ENCODE peak calls at places on chromosomes 16 and 17, in six cellular contexts. One of them, this sample, is unnamed.
A peak's percentile ranks its signal among the peaks of the same experiment; 100 is the strongest.

GRCh38 chr17:56679148-56679766 is 85.8 kb downstream of the NOG start:
- DNase-seq in C1 segment of cervical spinal cord: no peak
- DNase-seq in astrocyte of the cerebellum: peak; percentile 16
- DNase-seq in nucleus accumbens: no peak
- DNase-seq in RPMI7951: peak; percentile 36
- DNase-seq in activated T-cell treated with anti-CD3 and anti-CD28 coated beads for 24 hours: no peak
- DNase-seq in this sample: no peak

GRCh38 chr17:55273579-55274370 is 9.0 kb downstream of the HLF start:
- DNase-seq in RPMI7951: peak; percentile 18
- DNase-seq in C1 segment of cervical spinal cord: peak; percentile 28
- DNase-seq in nucleus accumbens: peak; percentile 45
- DNase-seq in activated T-cell treated with anti-CD3 and anti-CD28 coated beads for 24 hours: no peak
- DNase-seq in astrocyte of the cerebellum: no peak
- DNase-seq in this sample: no peak

GRCh38 chr16:29824589-29825144 is 4.4 kb downstream of the MVP start:
- DNase-seq in RPMI7951: peak; percentile 88
- DNase-seq in C1 segment of cervical spinal cord: no peak
- DNase-seq in nucleus accumbens: no peak
- DNase-seq in activated T-cell treated with anti-CD3 and anti-CD28 coated beads for 24 hours: no peak
- DNase-seq in astrocyte of the cerebellum: peak; percentile 45
- DNase-seq in this sample: no peak

GRCh38 chr17:1865252-1866037 is 35.6 kb downstream of the RPA1 start:
- DNase-seq in activated T-cell treated with anti-CD3 and anti-CD28 coated beads for 24 hours: peak; percentile 27
- DNase-seq in nucleus accumbens: no peak
- DNase-seq in RPMI7951: peak; percentile 26
- DNase-seq in C1 segment of cervical spinal cord: no peak
- DNase-seq in astrocyte of the cerebellum: no peak
- DNase-seq in this sample: peak; percentile 5

GRCh38 chr17:61662771-61663170 is 71.8 kb upstream of the NACA2 start:
- DNase-seq in activated T-cell treated with anti-CD3 and anti-CD28 coated beads for 24 hours: no peak
- DNase-seq in astrocyte of the cerebellum: peak; percentile 3
- DNase-seq in RPMI7951: no peak
- DNase-seq in nucleus accumbens: no peak
- DNase-seq in C1 segment of cervical spinal cord: no peak
- DNase-seq in this sample: no peak

GRCh38 chr17:48809182-48809581 is 7.8 kb downstream of the TTLL6 start:
- DNase-seq in nucleus accumbens: no peak
- DNase-seq in RPMI7951: no peak
- DNase-seq in activated T-cell treated with anti-CD3 and anti-CD28 coated beads for 24 hours: no peak
- DNase-seq in C1 segment of cervical spinal cord: no peak
- DNase-seq in astrocyte of the cerebellum: no peak
- DNase-seq in this sample: no peak

GRCh38 chr17:59825533-59826316 is 67.0 kb downstream of the TUBD1 start:
- DNase-seq in activated T-cell treated with anti-CD3 and anti-CD28 coated beads for 24 hours: no peak
- DNase-seq in astrocyte of the cerebellum: no peak
- DNase-seq in nucleus accumbens: no peak
- DNase-seq in RPMI7951: peak; percentile 87
- DNase-seq in C1 segment of cervical spinal cord: no peak
- DNase-seq in this sample: peak; percentile 50

GRCh38 chr16:86070971-86071370 is 172.0 kb downstream of the IRF8 start:
- DNase-seq in activated T-cell treated with anti-CD3 and anti-CD28 coated beads for 24 hours: no peak
- DNase-seq in C1 segment of cervical spinal cord: no peak
- DNase-seq in nucleus accumbens: no peak
- DNase-seq in RPMI7951: no peak
- DNase-seq in astrocyte of the cerebellum: no peak
- DNase-seq in this sample: no peak

GRCh38 chr17:5610956-5611355 is 26.6 kb upstream of the NLRP1 start:
- DNase-seq in astrocyte of the cerebellum: no peak
- DNase-seq in C1 segment of cervical spinal cord: no peak
- DNase-seq in RPMI7951: no peak
- DNase-seq in nucleus accumbens: no peak
- DNase-seq in activated T-cell treated with anti-CD3 and anti-CD28 coated beads for 24 hours: no peak
- DNase-seq in this sample: no peak

GRCh38 chr17:42266918-42267766 is 9.0 kb downstream of the STAT5B start:
- DNase-seq in astrocyte of the cerebellum: peak; percentile 46
- DNase-seq in C1 segment of cervical spinal cord: no peak
- DNase-seq in nucleus accumbens: no peak
- DNase-seq in RPMI7951: peak; percentile 79
- DNase-seq in activated T-cell treated with anti-CD3 and anti-CD28 coated beads for 24 hours: peak; percentile 49
- DNase-seq in this sample: no peak

GRCh38 chr16:87830673-87831420 is 38.5 kb downstream of the SLC7A5 start:
- DNase-seq in RPMI7951: no peak
- DNase-seq in activated T-cell treated with anti-CD3 and anti-CD28 coated beads for 24 hours: no peak
- DNase-seq in C1 segment of cervical spinal cord: no peak
- DNase-seq in astrocyte of the cerebellum: no peak
- DNase-seq in nucleus accumbens: no peak
- DNase-seq in this sample: no peak

GRCh38 chr16:69691980-69692911 is 34.1 kb downstream of the NQO1 start:
- DNase-seq in activated T-cell treated with anti-CD3 and anti-CD28 coated beads for 24 hours: no peak
- DNase-seq in nucleus accumbens: no peak
- DNase-seq in C1 segment of cervical spinal cord: no peak
- DNase-seq in astrocyte of the cerebellum: no peak
- DNase-seq in RPMI7951: no peak
- DNase-seq in this sample: no peak